ENCODE peak calls at places on chromosomes 4 and X, in five cellular contexts. One of them, this sample, is unnamed. For H3K36me3, the result is how much of the 10 kb centered on the place peaks cover.

GRCh38 chr4:112704991-112705845 is 68.3 kb downstream of the LARP7 start:
- DNase-seq in Panc1: no peak
- DNase-seq in psoas muscle: peak
- DNase-seq in tibial nerve: peak
- DNase-seq in colonic mucosa: no peak
- DNase-seq in this sample: peak

GRCh38 chr4:75637827-75638226 is 7.5 kb upstream of the CDKL2 start:
- DNase-seq in tibial nerve: no peak
- DNase-seq in psoas muscle: no peak
- DNase-seq in colonic mucosa: no peak
- DNase-seq in Panc1: no peak
- DNase-seq in this sample: no peak

GRCh38 chrX:144715356-144715755 is 531.9 kb upstream of the SPANXN1 start:
- DNase-seq in Panc1: no peak
- DNase-seq in tibial nerve: no peak
- DNase-seq in psoas muscle: no peak
- DNase-seq in colonic mucosa: no peak
- DNase-seq in this sample: no peak

GRCh38 chrX:129653181-129653984 is 1.4 kb downstream of the APLN start:
- DNase-seq in psoas muscle: peak
- DNase-seq in Panc1: no peak
- DNase-seq in tibial nerve: no peak
- DNase-seq in colonic mucosa: no peak
- DNase-seq in this sample: no peak

GRCh38 chr4:108849611-108850406 is 87.0 kb upstream of the ETNPPL start:
- DNase-seq in Panc1: no peak
- DNase-seq in psoas muscle: no peak
- DNase-seq in tibial nerve: no peak
- DNase-seq in colonic mucosa: no peak
- DNase-seq in this sample: peak

GRCh38 chr4:183721207-183722081 is 62.4 kb downstream of the TRAPPC11 start:
- DNase-seq in colonic mucosa: peak
- DNase-seq in tibial nerve: no peak
- DNase-seq in Panc1: peak
- DNase-seq in psoas muscle: peak
- DNase-seq in this sample: peak

GRCh38 chr4:177308842-177309524 is 691 bp upstream of the NEIL3 start:
- DNase-seq in tibial nerve: no peak
- DNase-seq in Panc1: no peak
- DNase-seq in colonic mucosa: no peak
- DNase-seq in psoas muscle: no peak
- DNase-seq in this sample: no peak

GRCh38 chr4:82909326-82909725 is 8.8 kb downstream of the THAP9 start:
- DNase-seq in Panc1: no peak
- DNase-seq in tibial nerve: no peak
- DNase-seq in colonic mucosa: no peak
- DNase-seq in psoas muscle: no peak
- DNase-seq in this sample: no peak

GRCh38 chrX:119654112-119654531 is 38.8 kb downstream of the SEPTIN6 start:
- DNase-seq in Panc1: no peak
- DNase-seq in psoas muscle: peak
- DNase-seq in colonic mucosa: no peak
- DNase-seq in tibial nerve: peak
- DNase-seq in this sample: peak

GRCh38 chr4:38160487-38161207 is 200.4 kb downstream of the PTTG2 start:
- DNase-seq in tibial nerve: peak
- DNase-seq in psoas muscle: no peak
- DNase-seq in Panc1: no peak
- DNase-seq in colonic mucosa: peak
- DNase-seq in this sample: peak

GRCh38 chr4:82376109-82376508 is 2.3 kb upstream of the HNRNPD start:
- DNase-seq in colonic mucosa: no peak
- DNase-seq in psoas muscle: no peak
- DNase-seq in tibial nerve: no peak
- DNase-seq in Panc1: no peak
- DNase-seq in this sample: no peak

GRCh38 chr4:24071612-24072372 is 181.9 kb upstream of the PPARGC1A start:
- DNase-seq in colonic mucosa: no peak
- DNase-seq in psoas muscle: no peak
- DNase-seq in Panc1: no peak
- DNase-seq in tibial nerve: no peak
- DNase-seq in this sample: no peak

GRCh38 chrX:41022579-41022978 is 62.7 kb upstream of the USP9X start:
- DNase-seq in tibial nerve: no peak
- DNase-seq in psoas muscle: no peak
- DNase-seq in colonic mucosa: no peak
- DNase-seq in Panc1: no peak
- DNase-seq in this sample: peak

GRCh38 chr4:109952612-109953011 is 39.9 kb downstream of the EGF start:
- DNase-seq in Panc1: no peak
- DNase-seq in colonic mucosa: no peak
- DNase-seq in psoas muscle: no peak
- DNase-seq in tibial nerve: no peak
- DNase-seq in this sample: peak

GRCh38 chr4:136754810-136755530 is 777.3 kb downstream of the PCDH18 start:
- DNase-seq in Panc1: no peak
- DNase-seq in tibial nerve: no peak
- DNase-seq in colonic mucosa: no peak
- DNase-seq in psoas muscle: no peak
- DNase-seq in this sample: no peak

GRCh38 chrX:38811515-38812239 is 10.4 kb downstream of the MID1IP1 start:
- DNase-seq in Panc1: no peak
- DNase-seq in psoas muscle: no peak
- DNase-seq in colonic mucosa: no peak
- DNase-seq in tibial nerve: no peak
- DNase-seq in this sample: peak

GRCh38 chr4:7816771-7817170 is 122.9 kb downstream of the AFAP1 start:
- DNase-seq in colonic mucosa: no peak
- DNase-seq in Panc1: no peak
- DNase-seq in psoas muscle: no peak
- DNase-seq in tibial nerve: no peak
- DNase-seq in this sample: peak

GRCh38 chrX:150212672-150213480 is 150.2 kb upstream of the MAMLD1 start:
- DNase-seq in colonic mucosa: no peak
- DNase-seq in Panc1: no peak
- DNase-seq in tibial nerve: no peak
- DNase-seq in psoas muscle: no peak
- DNase-seq in this sample: peak

GRCh38 chr4:8303081-8303480 is 33.5 kb downstream of the HTRA3 start:
- DNase-seq in psoas muscle: peak
- DNase-seq in colonic mucosa: no peak
- DNase-seq in tibial nerve: no peak
- DNase-seq in Panc1: no peak
- DNase-seq in this sample: no peak

GRCh38 chrX:8726031-8726652 is 5.8 kb downstream of the ANOS1 start:
- DNase-seq in psoas muscle: no peak
- DNase-seq in tibial nerve: no peak
- DNase-seq in colonic mucosa: no peak
- DNase-seq in Panc1: no peak
- DNase-seq in this sample: peak

GRCh38 chr4:121977251-121978168 is 25.6 kb upstream of the TRPC3 start:
- DNase-seq in tibial nerve: no peak
- DNase-seq in psoas muscle: no peak
- DNase-seq in colonic mucosa: no peak
- DNase-seq in Panc1: no peak
- DNase-seq in this sample: peak

GRCh38 chr4:159594576-159594975 is 491.7 kb downstream of the RAPGEF2 start:
- DNase-seq in psoas muscle: no peak
- DNase-seq in Panc1: no peak
- DNase-seq in tibial nerve: no peak
- DNase-seq in colonic mucosa: no peak
- DNase-seq in this sample: no peak

GRCh38 chr4:163611784-163612445 is 117.4 kb downstream of the TMA16 start:
- DNase-seq in Panc1: no peak
- DNase-seq in psoas muscle: no peak
- DNase-seq in colonic mucosa: no peak
- DNase-seq in tibial nerve: no peak
- DNase-seq in this sample: no peak

GRCh38 chr4:39621582-39621981 is 17.1 kb downstream of the SMIM14 start:
- DNase-seq in colonic mucosa: peak
- DNase-seq in psoas muscle: peak
- DNase-seq in Panc1: no peak
- DNase-seq in tibial nerve: peak
- DNase-seq in this sample: peak

GRCh38 chr4:39631700-39632079 is 7.0 kb downstream of the SMIM14 start:
- DNase-seq in colonic mucosa: no peak
- DNase-seq in psoas muscle: no peak
- DNase-seq in Panc1: no peak
- DNase-seq in tibial nerve: no peak
- DNase-seq in this sample: no peak

GRCh38 chr4:39626261-39626660 is 12.4 kb downstream of the SMIM14 start:
- DNase-seq in colonic mucosa: no peak
- DNase-seq in tibial nerve: no peak
- DNase-seq in Panc1: no peak
- DNase-seq in psoas muscle: no peak
- DNase-seq in this sample: no peak

GRCh38 chr4:39627413-39627812 is 11.3 kb downstream of the SMIM14 start:
- DNase-seq in psoas muscle: no peak
- DNase-seq in Panc1: no peak
- DNase-seq in colonic mucosa: no peak
- DNase-seq in tibial nerve: no peak
- DNase-seq in this sample: no peak

DNA sequence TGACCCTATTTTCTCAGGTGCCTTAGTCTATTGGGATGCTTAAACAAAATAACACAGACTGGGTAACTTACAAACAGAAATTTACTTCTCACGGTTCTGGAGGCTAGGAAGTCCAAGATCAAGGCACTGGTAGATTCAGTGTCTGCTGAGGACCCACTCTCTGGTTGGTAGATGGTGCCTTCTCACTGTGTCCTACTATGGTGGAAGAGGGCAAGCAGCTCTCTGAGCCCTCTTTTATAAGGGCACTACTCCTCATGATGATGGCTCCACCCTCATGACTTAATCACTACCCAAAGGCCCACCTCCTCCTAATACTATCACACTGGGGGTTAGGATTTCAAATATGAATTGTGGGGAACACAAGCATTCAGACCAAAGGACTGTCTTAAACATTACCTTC is 11.8 kb downstream of the SMIM14 start:
- DNase-seq in colonic mucosa: no peak
- DNase-seq in psoas muscle: no peak
- DNase-seq in Panc1: no peak
- DNase-seq in tibial nerve: no peak
- DNase-seq in this sample: no peak
- H3K4me3 ChIP-seq in colonic mucosa: no peak
- H3K4me3 ChIP-seq in psoas muscle: no peak
- H3K4me3 ChIP-seq in Panc1: no peak
- H3K4me3 ChIP-seq in tibial nerve: no peak
- H3K4me3 ChIP-seq in this sample: no peak

DNA sequence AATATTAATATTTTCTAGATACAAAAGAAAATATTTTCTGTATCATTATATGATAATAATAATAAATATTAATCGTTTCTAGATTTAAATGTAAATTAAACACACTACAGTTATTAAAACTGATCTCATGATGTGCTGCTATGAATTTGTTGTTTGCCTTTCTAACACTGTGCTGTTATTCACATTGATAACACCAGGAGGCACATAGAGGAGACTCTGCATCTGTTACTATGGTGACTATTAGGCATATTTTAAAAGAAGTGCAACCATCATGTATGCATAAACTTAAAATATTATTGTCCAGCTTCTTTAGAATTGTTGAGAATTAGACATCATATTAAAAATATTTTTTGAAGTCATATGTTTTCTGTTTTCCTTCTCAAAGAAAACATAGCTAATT is 11.8 kb upstream of the PDGFC start:
- DNase-seq in psoas muscle: no peak
- DNase-seq in tibial nerve: no peak
- DNase-seq in colonic mucosa: no peak
- DNase-seq in Panc1: no peak
- DNase-seq in this sample: peak
- TF ChIP-seq CTCF in psoas muscle: peak
- TF ChIP-seq CTCF in tibial nerve: no peak
- TF ChIP-seq CTCF in colonic mucosa: no peak
- TF ChIP-seq CTCF in Panc1: peak
- TF ChIP-seq CTCF in this sample: peak

DNA sequence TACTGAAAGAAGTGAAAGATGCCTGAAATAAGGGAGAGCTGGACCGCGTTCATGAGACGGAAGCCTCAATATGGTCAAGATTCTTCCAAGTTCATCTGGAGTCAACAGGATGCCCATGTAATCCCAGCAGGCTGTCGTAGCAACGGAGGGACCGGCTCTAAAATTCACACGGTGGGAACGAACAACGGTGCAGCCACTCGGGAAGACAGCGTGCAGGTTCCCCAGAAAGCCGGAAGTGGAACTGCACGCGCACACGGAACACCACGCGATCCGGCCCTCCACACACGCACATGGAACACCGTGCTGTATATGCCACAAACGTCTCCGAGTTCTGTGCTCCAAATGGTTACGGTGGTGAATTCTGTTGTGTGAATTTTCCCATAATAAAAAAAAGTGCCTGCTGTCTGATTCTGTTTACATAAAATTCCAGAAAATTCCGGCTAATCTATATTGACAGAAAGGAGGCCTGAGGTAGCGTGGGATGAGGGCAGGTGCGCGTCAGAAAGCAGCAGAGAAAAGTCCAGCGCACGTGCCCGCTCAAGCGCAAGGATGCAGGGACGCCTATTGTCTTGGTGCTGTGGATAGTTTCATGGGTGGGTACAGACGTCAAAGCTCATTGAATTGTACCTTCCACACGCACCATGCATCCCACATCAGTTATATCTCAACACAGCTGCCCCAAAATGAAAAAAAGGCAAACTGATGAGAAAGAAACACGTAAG is 31.2 kb downstream of the PPP2R3B start:
- DNase-seq in tibial nerve: no peak
- DNase-seq in psoas muscle: peak
- DNase-seq in Panc1: no peak
- DNase-seq in colonic mucosa: no peak
- DNase-seq in this sample: no peak
- H3K36me3 ChIP-seq in tibial nerve: under half
- H3K36me3 ChIP-seq in psoas muscle: under half
- H3K36me3 ChIP-seq in Panc1: under half
- H3K36me3 ChIP-seq in colonic mucosa: under half
- H3K36me3 ChIP-seq in this sample: under half

DNA sequence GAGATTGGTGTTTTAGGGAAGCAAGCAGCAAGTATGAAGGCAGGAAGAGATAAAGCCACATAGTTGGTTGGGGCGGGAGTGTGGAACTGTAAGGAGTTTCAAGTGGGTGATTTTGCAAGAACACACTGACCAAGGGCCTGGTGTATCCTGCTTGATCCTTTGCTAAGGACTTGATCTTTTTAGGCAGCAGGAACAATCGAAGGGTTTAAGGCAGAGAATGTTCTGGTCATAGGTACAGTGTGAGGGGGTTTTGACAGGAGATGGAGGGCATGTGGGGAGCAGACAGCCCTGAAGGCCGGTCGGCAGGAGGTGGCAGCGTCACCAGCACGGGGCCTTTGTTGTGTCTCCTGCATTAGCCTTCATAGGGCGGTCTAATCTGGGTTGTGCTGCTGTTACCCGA is 54.7 kb downstream of the FAM193A start:
- DNase-seq in psoas muscle: no peak
- DNase-seq in Panc1: no peak
- DNase-seq in colonic mucosa: no peak
- DNase-seq in tibial nerve: peak
- DNase-seq in this sample: no peak
- H3K4me3 ChIP-seq in psoas muscle: no peak
- H3K4me3 ChIP-seq in Panc1: no peak
- H3K4me3 ChIP-seq in colonic mucosa: no peak
- H3K4me3 ChIP-seq in tibial nerve: no peak
- H3K4me3 ChIP-seq in this sample: no peak